ENCODE peak calls at places on chromosomes 4 and X, in six cellular contexts. K, Y, X, M, Q and U are unnamed samples. For H3K36me3, the result is how much of the 10 kb centered on the place peaks cover.

GRCh38 chr4:113945906-113946305 is 33.5 kb downstream of the ARSJ start:
- DNase-seq in X (no peak), M (no peak), Q (peak), Y (no peak), K (no peak), U (peak)

GRCh38 chr4:151659631-151660030 is 101.2 kb downstream of the GATB start:
- DNase-seq in X (peak), K (peak), M (no peak), Y (no peak), Q (no peak), U (no peak)

GRCh38 chrX:126237524-126237923 is 71.4 kb upstream of the DCAF12L2 start:
- DNase-seq in M (no peak), Y (no peak), X (no peak), K (no peak), Q (no peak), U (no peak)

GRCh38 chr4:91958651-91959050 is 345.1 kb upstream of the GRID2 start:
- DNase-seq in X (no peak), M (no peak), Y (no peak), K (no peak), Q (peak), U (no peak)

GRCh38 chr4:98510340-98510739 is 148.1 kb downstream of the TSPAN5 start:
- DNase-seq in K (no peak), M (no peak), Y (no peak), Q (no peak), X (no peak), U (no peak)

GRCh38 chr4:24896056-24896455 is 16.8 kb downstream of the CCDC149 start:
- DNase-seq in M (no peak), Y (no peak), K (no peak), X (no peak), Q (no peak), U (no peak)

GRCh38 chr4:186644737-186645261 is 78.9 kb downstream of the FAT1 start:
- DNase-seq in X (no peak), Q (peak), K (no peak), M (no peak), Y (no peak), U (no peak)

GRCh38 chr4:122798101-122798500 is 28.5 kb upstream of the FGF2 start:
- DNase-seq in X (peak), Q (peak), Y (no peak), M (peak), K (peak), U (peak)

GRCh38 chr4:17448689-17449088 is 63.2 kb downstream of the QDPR start:
- DNase-seq in X (no peak), Q (peak), Y (no peak), M (no peak), K (no peak), U (no peak)

DNA sequence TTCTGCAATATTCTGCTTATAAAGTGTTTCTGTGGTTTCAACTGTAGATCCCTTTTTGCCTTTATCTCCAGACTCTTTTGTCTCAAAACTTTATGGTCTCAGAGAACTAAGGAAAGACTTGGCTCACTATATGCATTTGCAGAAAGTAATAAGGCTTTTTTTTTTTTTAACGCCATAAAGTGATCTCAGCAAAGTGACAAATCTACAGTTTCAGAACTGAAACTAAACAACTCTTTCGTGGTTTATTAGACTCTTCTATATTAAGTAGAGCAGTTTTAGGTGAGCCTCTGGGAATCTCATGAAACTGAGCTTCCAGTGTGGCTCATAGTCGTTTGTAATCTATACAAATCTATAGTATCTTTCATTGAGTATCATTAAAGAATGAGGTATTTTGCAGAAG is 15.3 kb downstream of the ATP7A start:
- DNase-seq in Q (no peak), K (no peak), X (no peak), M (no peak), Y (no peak), U (no peak)
- H3K36me3 ChIP-seq in Q (under half), K (under half), X (under half), M (under half), Y (under half), U (under half)

DNA sequence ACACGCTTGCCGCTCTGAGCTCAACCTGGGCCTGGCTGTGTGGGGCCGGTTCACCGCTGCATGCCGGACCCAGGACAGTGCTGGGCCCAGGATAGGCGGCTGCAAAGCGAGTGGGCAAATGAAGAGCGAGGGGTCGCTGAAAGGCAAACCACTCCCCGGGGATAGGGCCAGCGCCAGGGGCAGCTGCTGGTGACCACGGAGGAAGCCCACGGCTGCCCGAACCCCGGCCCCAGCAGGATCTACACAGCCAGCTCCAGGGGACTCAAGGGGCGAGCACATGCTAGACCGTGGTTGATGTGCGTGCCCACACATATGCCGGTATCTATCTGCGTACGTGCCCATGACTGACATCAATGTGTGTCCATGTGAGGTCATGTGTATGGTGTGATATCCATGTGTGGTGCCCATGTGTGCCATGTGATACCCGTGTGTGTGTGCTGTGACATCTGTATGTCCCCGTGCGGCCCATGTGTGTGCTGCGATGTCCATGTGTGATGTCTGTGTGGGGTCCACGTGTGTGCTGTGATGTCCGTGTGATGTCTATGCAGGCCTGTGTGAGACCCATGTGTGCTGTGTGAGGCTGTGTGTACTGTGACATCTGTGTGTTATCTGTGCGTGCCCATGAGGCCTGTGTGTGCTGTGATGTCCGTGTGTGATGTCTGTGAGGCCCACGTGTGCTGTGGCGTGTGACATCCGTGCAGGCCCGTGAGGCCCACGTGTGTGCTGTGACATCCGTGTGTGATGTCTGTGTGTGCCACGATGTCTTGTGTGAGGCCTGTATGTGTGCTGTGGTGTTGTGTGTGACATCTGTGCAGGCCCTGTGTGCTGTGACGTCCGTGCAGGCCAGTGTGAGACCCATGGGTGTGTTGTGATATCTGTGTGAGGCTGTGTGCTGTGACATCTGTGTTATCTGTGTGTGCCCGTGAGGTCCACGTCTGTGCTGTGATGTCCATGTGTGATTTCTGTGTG is 24.8 kb downstream of the CTBP1 start:
- DNase-seq in Y (no peak), M (no peak), K (no peak), X (no peak), Q (no peak), U (no peak)
- H3K36me3 ChIP-seq in Y (under half), M (half or more), K (half or more), X (half or more), Q (half or more), U (under half)

GRCh38 chr4:84782517-84782916 is 184.0 kb downstream of the WDFY3 start:
- DNase-seq in M (no peak), X (no peak), K (no peak), Q (no peak), Y (no peak), U (no peak)

GRCh38 chr4:84780719-84781118 is 185.8 kb downstream of the WDFY3 start:
- DNase-seq in X (no peak), Q (no peak), Y (no peak), K (no peak), M (no peak), U (no peak)

GRCh38 chr4:84790769-84791565 is 175.5 kb downstream of the WDFY3 start:
- DNase-seq in Y (no peak), K (no peak), M (no peak), Q (no peak), X (no peak), U (no peak)

GRCh38 chr4:84786478-84786877 is 180.0 kb downstream of the WDFY3 start:
- DNase-seq in Q (no peak), X (no peak), M (no peak), Y (no peak), K (no peak), U (no peak)
- H3K36me3 ChIP-seq in Q (under half), X (half or more), M (half or more), Y (under half), K (half or more), U (half or more)

DNA sequence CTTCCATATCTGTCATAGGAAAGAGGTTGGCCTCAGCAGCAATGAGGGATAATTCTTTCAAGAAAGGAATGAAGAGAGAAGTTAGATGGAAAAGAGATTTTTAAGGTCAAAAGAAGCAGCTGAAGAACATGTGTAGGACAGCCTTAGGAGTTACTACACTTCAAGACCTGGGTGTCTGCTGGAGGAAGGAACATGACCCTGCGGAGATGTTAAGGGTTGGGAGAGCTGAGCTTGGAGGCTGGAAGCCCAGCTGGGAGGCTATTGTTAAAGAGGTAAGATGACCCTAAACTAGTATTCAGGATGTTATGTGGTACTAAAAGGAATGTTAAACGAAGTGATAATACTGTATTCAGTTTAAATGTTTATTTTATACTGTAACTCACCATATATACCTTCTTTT is 15.0 kb downstream of the HADH start:
- DNase-seq in M (no peak), Y (no peak), Q (no peak), K (no peak), X (no peak), U (no peak)
- H3K36me3 ChIP-seq in M (under half), Y (under half), Q (under half), K (under half), X (under half), U (under half)

GRCh38 chr4:3519468-3520264 is 12.6 kb downstream of the LRPAP1 start:
- DNase-seq in M (no peak), X (no peak), Q (no peak), Y (peak), K (no peak), U (no peak)

GRCh38 chr4:3522326-3522640 is 9.9 kb downstream of the LRPAP1 start:
- DNase-seq in Y (peak), X (no peak), M (no peak), Q (no peak), K (no peak), U (no peak)

GRCh38 chr4:3521621-3522325 is 10.4 kb downstream of the LRPAP1 start:
- DNase-seq in Y (peak), Q (no peak), M (no peak), K (no peak), X (no peak), U (no peak)

GRCh38 chr4:3520276-3520675 is 11.9 kb downstream of the LRPAP1 start:
- DNase-seq in M (no peak), Q (no peak), K (no peak), X (no peak), Y (peak), U (no peak)

GRCh38 chr4:3520796-3521600 is 11.2 kb downstream of the LRPAP1 start:
- DNase-seq in Y (peak), X (no peak), Q (no peak), M (no peak), K (no peak), U (no peak)
- H3K36me3 ChIP-seq in Y (under half), X (half or more), Q (under half), M (half or more), K (half or more), U (under half)

GRCh38 chr4:128718793-128719192 is 90.7 kb upstream of the JADE1 start:
- DNase-seq in K (no peak), Y (no peak), M (no peak), X (no peak), Q (peak), U (no peak)
- H3K36me3 ChIP-seq in K (under half), Y (under half), M (under half), X (under half), Q (under half), U (under half)

GRCh38 chr4:1210971-1211370 is 38.0 kb downstream of the CTBP1 start:
- DNase-seq in K (peak), Q (no peak), M (no peak), X (peak), Y (peak), U (no peak)
- H3K36me3 ChIP-seq in K (half or more), Q (under half), M (under half), X (under half), Y (under half), U (under half)

GRCh38 chrX:69197690-69198089 is 32.4 kb upstream of the PJA1 start:
- DNase-seq in Y (no peak), Q (no peak), X (no peak), M (no peak), K (no peak), U (no peak)
- H3K36me3 ChIP-seq in Y (under half), Q (under half), X (under half), M (under half), K (under half), U (under half)